ENCODE peak calls at places on chromosomes 7 and 10, in eight cellular contexts. P is MM.1S, N is transverse colon, W is lung, C is endothelial cell, T is heart left ventricle, U is foreskin fibroblast, E is neural crest cell. Q is an unnamed sample.

GRCh38 chr7:79412915-79413314 is 40.6 kb downstream of the MAGI2 start:
- DNase-seq in W (no peak), C (no peak), T (no peak), N (no peak), P (no peak), U (no peak), E (no peak), Q (no peak)

GRCh38 chr7:159083001-159083697 is 61.5 kb downstream of the VIPR2 start:
- DNase-seq in N (no peak), E (no peak), W (no peak), T (peak), C (no peak), P (no peak), U (no peak), Q (no peak)

GRCh38 chr10:88157981-88158465 is 294.6 kb downstream of the PTEN start:
- DNase-seq in T (no peak), N (no peak), U (peak), C (no peak), W (no peak), P (no peak), E (no peak), Q (no peak)

GRCh38 chr10:22346087-22346661 is 878 bp downstream of the SPAG6 start:
- DNase-seq in T (no peak), W (no peak), E (no peak), P (no peak), U (no peak), C (no peak), N (no peak), Q (no peak)

GRCh38 chr7:50749908-50750307 is 32.8 kb downstream of the GRB10 start:
- DNase-seq in N (no peak), E (no peak), P (no peak), W (no peak), C (no peak), T (no peak), U (no peak), Q (no peak)

GRCh38 chr10:30454744-30455498 is 20.9 kb downstream of the MAP3K8 start:
- DNase-seq in N (no peak), P (no peak), C (no peak), T (no peak), U (peak), W (no peak), E (no peak), Q (no peak)

GRCh38 chr7:16695621-16696237 is 49.7 kb downstream of the BZW2 start:
- DNase-seq in P (peak), W (peak), C (peak), T (peak), E (no peak), N (peak), U (peak), Q (peak)

GRCh38 chr7:12595148-12595547 is 24.6 kb downstream of the SCIN start:
- DNase-seq in C (no peak), N (no peak), T (no peak), E (no peak), W (no peak), U (no peak), P (no peak), Q (no peak)

GRCh38 chr10:6083523-6084475 is 5.0 kb upstream of the RBM17 start:
- DNase-seq in U (peak), P (no peak), N (no peak), W (no peak), T (no peak), C (no peak), E (no peak), Q (no peak)

GRCh38 chr7:108335264-108335918 is 120.8 kb downstream of the NRCAM start:
- DNase-seq in T (no peak), W (no peak), E (no peak), C (peak), N (no peak), U (peak), P (peak), Q (peak)

GRCh38 chr10:55144001-55144400 is 343.0 kb upstream of the PCDH15 start:
- DNase-seq in C (no peak), U (no peak), P (no peak), E (no peak), N (no peak), W (no peak), T (no peak), Q (no peak)

GRCh38 chr7:83696101-83696500 is 47.2 kb upstream of the SEMA3E start:
- DNase-seq in E (no peak), T (no peak), C (no peak), U (no peak), N (no peak), W (no peak), P (no peak), Q (no peak)

GRCh38 chr10:109205929-109206585 is 717.3 kb downstream of the XPNPEP1 start:
- DNase-seq in P (no peak), N (no peak), T (no peak), E (no peak), C (no peak), U (peak), W (no peak), Q (no peak)

GRCh38 chr10:33233635-33234034 is 100.8 kb downstream of the NRP1 start:
- DNase-seq in N (no peak), W (no peak), E (no peak), P (no peak), U (no peak), C (no peak), T (no peak), Q (no peak)

GRCh38 chr7:24381919-24382505 is 98.0 kb downstream of the NPY start:
- DNase-seq in W (no peak), U (peak), P (peak), E (no peak), N (no peak), T (no peak), C (no peak), Q (no peak)

GRCh38 chr7:80883188-80884025 is 35.4 kb downstream of the SEMA3C start:
- DNase-seq in P (no peak), C (no peak), N (no peak), E (no peak), U (peak), W (no peak), T (no peak), Q (peak)

GRCh38 chr10:20863008-20863407 is 34.1 kb downstream of the NEBL start:
- DNase-seq in U (no peak), C (no peak), P (no peak), N (no peak), W (no peak), E (no peak), T (no peak), Q (no peak)

GRCh38 chr10:106734220-106734619 is 430.3 kb downstream of the SORCS1 start:
- DNase-seq in W (no peak), P (no peak), N (no peak), C (no peak), U (no peak), T (no peak), E (no peak), Q (no peak)

GRCh38 chr10:101780187-101780817 is 2.9 kb downstream of the NPM3 start:
- DNase-seq in E (no peak), N (no peak), U (no peak), W (no peak), C (no peak), T (no peak), P (no peak), Q (no peak)
- TF ChIP-seq CTCF in E (no peak), N (no peak), U (no peak), W (no peak), C (peak), T (peak), P (no peak), Q (no peak)

DNA sequence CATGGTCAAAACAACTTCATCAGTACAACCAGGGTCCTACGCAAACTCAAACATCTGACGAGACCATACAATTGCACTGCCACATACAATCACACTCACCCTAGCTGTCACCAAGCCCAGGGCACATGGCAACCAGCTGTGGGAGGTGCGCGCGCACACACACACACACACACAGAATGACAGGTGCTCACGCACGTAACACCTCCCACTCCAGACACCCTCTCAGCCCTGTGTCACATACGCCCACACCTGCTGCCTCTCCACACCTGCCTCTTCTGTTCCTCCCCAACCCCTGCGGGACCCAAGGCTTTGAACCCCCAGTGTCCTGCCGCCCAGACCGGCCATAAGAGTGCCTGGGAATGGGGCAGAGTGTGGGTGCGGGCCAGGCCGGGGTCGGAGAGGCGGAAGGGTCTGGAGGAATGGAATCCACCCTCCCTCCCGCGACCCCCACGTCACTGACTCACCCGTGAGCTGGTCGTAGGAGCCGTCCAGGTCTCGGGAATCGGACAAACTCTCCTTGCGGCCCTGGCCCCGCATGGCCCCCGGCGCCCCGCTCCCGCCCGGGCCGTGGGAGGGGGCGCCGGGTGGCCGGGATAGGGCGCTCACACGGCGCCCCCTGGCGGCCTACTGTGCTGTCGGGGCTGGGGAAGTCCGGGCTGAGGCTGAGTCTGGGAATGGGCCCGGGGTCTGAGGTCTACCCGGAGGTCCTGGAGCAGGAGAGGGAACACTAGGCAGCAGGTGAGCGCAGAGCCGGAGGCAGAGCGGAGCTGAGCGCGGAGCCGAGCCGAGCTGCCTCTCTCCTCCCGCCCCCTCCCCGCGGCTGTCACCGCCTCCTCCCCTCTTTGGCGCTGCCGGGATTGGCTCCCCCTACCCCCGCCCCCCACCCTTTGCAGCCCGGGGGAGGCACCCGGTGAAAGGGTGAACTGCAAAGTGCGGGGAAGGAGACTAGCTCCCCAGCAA is at the start of gene KCNIP2:
- DNase-seq in E (peak), N (peak), U (no peak), C (peak), T (no peak), P (no peak), W (no peak), Q (peak)
- TF ChIP-seq CTCF in E (peak), N (no peak), U (peak), C (peak), T (peak), P (peak), W (no peak), Q (peak)

GRCh38 chr7:101691822-101692384 is 62.8 kb upstream of the MYL10 start:
- DNase-seq in P (no peak), E (no peak), N (peak), W (no peak), C (peak), T (no peak), U (no peak), Q (peak)
- TF ChIP-seq CTCF in P (no peak), E (no peak), N (peak), W (no peak), C (no peak), T (no peak), U (no peak), Q (no peak)

DNA sequence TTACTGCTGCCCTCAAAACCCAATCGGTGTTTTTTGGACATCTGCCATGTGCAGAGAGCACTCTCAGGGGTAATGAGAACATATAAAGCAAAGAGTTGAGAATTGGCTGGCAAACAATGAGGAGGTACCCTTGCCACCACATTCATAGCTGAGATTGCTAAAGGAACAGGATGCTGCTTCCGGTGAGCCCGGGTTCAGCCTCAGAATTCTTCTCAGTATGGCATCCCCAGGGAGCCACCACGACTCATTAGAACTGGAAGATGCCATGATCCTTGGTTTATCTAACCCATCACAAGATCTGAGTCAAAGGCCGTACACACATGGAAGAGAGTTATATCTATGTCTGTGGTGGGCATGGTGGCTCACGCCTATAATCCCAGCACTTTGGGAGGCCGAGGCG is 174.4 kb downstream of the ARID5B start:
- DNase-seq in E (no peak), U (no peak), W (no peak), T (no peak), C (no peak), P (no peak), N (no peak), Q (no peak)
- TF ChIP-seq CTCF in E (no peak), U (no peak), W (no peak), T (no peak), C (no peak), P (no peak), N (no peak), Q (no peak)

GRCh38 chr7:35839860-35840854 is 39.3 kb downstream of the SEPTIN7 start:
- DNase-seq in N (no peak), U (peak), T (no peak), E (no peak), W (no peak), P (no peak), C (no peak), Q (no peak)
- TF ChIP-seq CTCF in N (no peak), U (no peak), T (no peak), E (no peak), W (no peak), P (no peak), C (peak), Q (peak)

GRCh38 chr10:287029-287428 is 151.8 kb downstream of the ZMYND11 start:
- DNase-seq in N (no peak), W (no peak), E (no peak), U (peak), T (no peak), P (no peak), C (no peak), Q (no peak)

GRCh38 chr10:290026-290725 is 154.9 kb downstream of the ZMYND11 start:
- DNase-seq in U (no peak), C (no peak), T (no peak), N (no peak), P (no peak), W (no peak), E (no peak), Q (no peak)

GRCh38 chr10:289581-289980 is 154.3 kb downstream of the ZMYND11 start:
- DNase-seq in P (no peak), T (no peak), U (no peak), W (no peak), N (no peak), E (no peak), C (no peak), Q (no peak)

GRCh38 chr10:288605-289200 is 153.4 kb downstream of the ZMYND11 start:
- DNase-seq in C (no peak), N (no peak), W (no peak), E (no peak), P (no peak), U (no peak), T (no peak), Q (no peak)

GRCh38 chr10:287814-288213 is 152.6 kb downstream of the ZMYND11 start:
- DNase-seq in T (no peak), N (no peak), E (no peak), W (no peak), C (peak), P (no peak), U (no peak), Q (no peak)
- TF ChIP-seq CTCF in T (no peak), N (no peak), E (peak), W (no peak), C (peak), P (peak), U (peak), Q (peak)

GRCh38 chr7:148286150-148286549 is 304.4 kb upstream of the C7orf33 start:
- DNase-seq in E (no peak), T (no peak), P (peak), C (peak), U (no peak), W (no peak), N (no peak), Q (peak)
- TF ChIP-seq CTCF in E (peak), T (peak), P (peak), C (no peak), U (no peak), W (no peak), N (peak), Q (no peak)

DNA sequence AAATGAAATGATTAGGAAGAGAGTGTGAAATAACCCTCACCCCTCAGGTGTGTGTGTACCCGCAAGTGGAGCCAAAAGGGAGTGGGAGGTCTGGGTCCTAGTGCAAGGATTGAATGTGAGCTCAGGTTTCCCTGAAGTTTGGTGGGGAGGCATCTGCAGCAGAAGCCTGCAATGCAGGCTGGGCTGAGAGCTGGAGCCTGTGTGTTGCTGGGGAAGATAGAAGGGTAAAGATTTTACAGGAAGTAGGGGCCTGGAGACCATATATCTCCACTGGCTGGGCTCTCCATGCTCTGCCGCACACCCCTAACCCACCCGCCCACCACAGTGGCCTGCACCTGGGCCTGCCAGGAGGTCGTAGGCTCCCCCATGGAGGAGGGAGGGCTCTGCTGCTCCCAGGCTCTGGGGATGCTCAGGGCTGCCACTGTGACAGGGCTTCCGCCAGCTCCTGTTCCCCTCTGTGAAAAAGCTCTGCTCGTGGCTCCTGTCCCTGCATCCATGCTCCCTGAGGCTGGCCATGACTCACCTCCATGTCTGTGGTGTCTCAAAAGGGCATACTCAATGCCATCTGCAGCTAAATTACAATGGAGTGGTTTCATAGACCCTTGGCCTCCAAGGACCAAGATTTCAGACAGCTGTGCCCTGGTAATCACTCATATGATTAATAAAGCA is 106.1 kb downstream of the CXCL12 start:
- DNase-seq in W (no peak), P (no peak), T (no peak), E (no peak), N (no peak), U (no peak), C (no peak), Q (no peak)
- TF ChIP-seq CTCF in W (no peak), P (no peak), T (no peak), E (no peak), N (no peak), U (no peak), C (no peak), Q (no peak)

GRCh38 chr10:132446661-132447445 is 49.9 kb downstream of the PWWP2B start:
- DNase-seq in U (peak), W (peak), E (no peak), N (peak), P (peak), T (no peak), C (peak), Q (peak)
- TF ChIP-seq CTCF in U (peak), W (peak), E (peak), N (peak), P (peak), T (peak), C (no peak), Q (peak)

DNA sequence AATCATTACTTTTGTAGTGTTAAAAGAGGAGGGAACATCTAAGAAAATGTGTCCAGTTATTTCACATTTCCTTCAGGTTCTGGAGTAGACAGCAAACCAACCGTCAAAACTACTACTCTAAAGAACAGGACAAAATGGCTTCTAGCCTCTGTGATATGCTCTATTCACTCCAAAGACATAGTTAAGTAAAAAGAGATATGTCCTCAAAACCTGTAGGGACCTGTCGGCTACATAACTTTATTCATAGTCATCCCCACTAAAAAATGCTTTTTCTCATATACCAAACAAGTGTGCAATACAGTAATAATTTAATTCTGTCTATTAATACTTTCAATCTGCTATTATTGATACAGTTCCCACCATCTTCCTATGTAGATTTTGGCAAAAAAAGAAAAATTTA is 642.8 kb upstream of the LRRTM3 start:
- DNase-seq in W (no peak), P (no peak), E (no peak), N (no peak), U (no peak), T (no peak), C (no peak), Q (no peak)
- TF ChIP-seq CTCF in W (no peak), P (no peak), E (no peak), N (no peak), U (no peak), T (no peak), C (no peak), Q (no peak)

Q was measured in Calu3.